ENCODE peak calls at places on chromosome 16, in ten cellular contexts. X, W, Y, B, N, C, I, O, D and P are unnamed samples.

GRCh38 chr16:50305441-50306061 is 39.2 kb downstream of the ADCY7 start:
- DNase-seq in X (no peak), W (no peak), Y (peak), B (peak), N (peak), C (no peak), I (no peak), O (no peak), D (no peak), P (peak)

GRCh38 chr16:20380782-20381181 is 23.8 kb downstream of the PDILT start:
- DNase-seq in X (no peak), W (no peak), Y (no peak), B (no peak), N (no peak), C (no peak), I (no peak), O (no peak), D (no peak), P (no peak)

GRCh38 chr16:56675685-56676210 is 6.1 kb downstream of the MT1H start:
- DNase-seq in X (no peak), W (no peak), Y (no peak), B (peak), N (no peak), C (no peak), I (no peak), O (peak), D (no peak), P (no peak)

GRCh38 chr16:706189-707061 is 824 bp upstream of the FBXL16 start:
- DNase-seq in X (no peak), W (no peak), Y (no peak), B (no peak), N (no peak), C (no peak), I (no peak), O (no peak), D (no peak), P (no peak)

GRCh38 chr16:70331588-70332358 is 14.9 kb upstream of the DDX19A start:
- DNase-seq in X (no peak), W (peak), Y (no peak), B (peak), N (peak), C (peak), I (no peak), O (no peak), D (no peak), P (peak)

GRCh38 chr16:48011888-48012658 is 143.7 kb downstream of the ABCC12 start:
- DNase-seq in X (no peak), W (no peak), Y (no peak), B (no peak), N (no peak), C (no peak), I (no peak), O (no peak), D (no peak), P (no peak)

GRCh38 chr16:67186550-67186950 is 2.8 kb upstream of the MATCAP1 start:
- DNase-seq in X (no peak), W (no peak), Y (no peak), B (no peak), N (no peak), C (no peak), I (no peak), O (no peak), D (no peak), P (no peak)

GRCh38 chr16:55330726-55331647 is 7.0 kb downstream of the IRX6 start:
- DNase-seq in X (no peak), W (no peak), Y (no peak), B (no peak), N (no peak), C (no peak), I (no peak), O (no peak), D (no peak), P (no peak)

GRCh38 chr16:23060458-23061320 is 88.6 kb downstream of the USP31 start:
- DNase-seq in X (peak), W (peak), Y (no peak), B (peak), N (peak), C (peak), I (peak), O (peak), D (peak), P (peak)

GRCh38 chr16:20849587-20850390 is 43.5 kb downstream of the REXO5 start:
- DNase-seq in X (peak), W (peak), Y (no peak), B (peak), N (peak), C (peak), I (peak), O (peak), D (peak), P (peak)

GRCh38 chr16:76035689-76036088 is 241.5 kb upstream of the CNTNAP4 start:
- DNase-seq in X (no peak), W (no peak), Y (no peak), B (no peak), N (no peak), C (no peak), I (no peak), O (no peak), D (no peak), P (no peak)

GRCh38 chr16:12971216-12971615 is 69.8 kb downstream of the SHISA9 start:
- DNase-seq in X (no peak), W (peak), Y (no peak), B (no peak), N (peak), C (no peak), I (peak), O (no peak), D (no peak), P (peak)

GRCh38 chr16:75733305-75734141 is 7.2 kb upstream of the CPHXL start:
- DNase-seq in X (no peak), W (peak), Y (no peak), B (no peak), N (peak), C (no peak), I (no peak), O (no peak), D (no peak), P (no peak)

GRCh38 chr16:89171216-89172170 is at the start of gene CDH15:
- DNase-seq in X (peak), W (peak), Y (peak), B (peak), N (peak), C (peak), I (peak), O (peak), D (peak), P (peak)

GRCh38 chr16:66007717-66008116 is 358.8 kb upstream of the CDH5 start:
- DNase-seq in X (no peak), W (no peak), Y (no peak), B (no peak), N (no peak), C (no peak), I (no peak), O (no peak), D (no peak), P (no peak)

GRCh38 chr16:4618645-4619418 is 4.1 kb upstream of the UBALD1 start:
- DNase-seq in X (no peak), W (no peak), Y (no peak), B (no peak), N (no peak), C (no peak), I (no peak), O (no peak), D (no peak), P (no peak)

GRCh38 chr16:87240211-87241134 is 76.7 kb downstream of the C16orf95 start:
- DNase-seq in X (no peak), W (no peak), Y (no peak), B (no peak), N (no peak), C (no peak), I (no peak), O (no peak), D (no peak), P (no peak)

GRCh38 chr16:23508589-23509440 is 1.5 kb downstream of the GGA2 start:
- DNase-seq in X (no peak), W (peak), Y (no peak), B (no peak), N (no peak), C (no peak), I (no peak), O (no peak), D (no peak), P (peak)

GRCh38 chr16:3612510-3613466 is 1.4 kb upstream of the SLX4 start:
- DNase-seq in X (no peak), W (peak), Y (no peak), B (no peak), N (no peak), C (no peak), I (no peak), O (no peak), D (no peak), P (no peak)

GRCh38 chr16:1345087-1345486 is 6.6 kb downstream of the TSR3 start:
- DNase-seq in X (no peak), W (peak), Y (no peak), B (no peak), N (no peak), C (no peak), I (no peak), O (no peak), D (no peak), P (no peak)

GRCh38 chr16:57576429-57576870 is 34.0 kb downstream of the ADGRG5 start:
- DNase-seq in X (peak), W (peak), Y (no peak), B (peak), N (peak), C (peak), I (peak), O (peak), D (peak), P (peak)

GRCh38 chr16:88978608-88979346 is 1.8 kb upstream of the CBFA2T3 start:
- DNase-seq in X (no peak), W (peak), Y (no peak), B (no peak), N (no peak), C (no peak), I (no peak), O (no peak), D (peak), P (no peak)

GRCh38 chr16:3949946-3950342 is 69.4 kb upstream of the CREBBP start:
- DNase-seq in X (no peak), W (no peak), Y (no peak), B (no peak), N (no peak), C (no peak), I (no peak), O (no peak), D (no peak), P (no peak)

GRCh38 chr16:19935696-19936095 is 51.0 kb upstream of the GPRC5B start:
- DNase-seq in X (no peak), W (no peak), Y (no peak), B (no peak), N (no peak), C (no peak), I (no peak), O (no peak), D (no peak), P (no peak)

GRCh38 chr16:81635336-81635947 is 143.6 kb upstream of the PLCG2 start:
- DNase-seq in X (no peak), W (no peak), Y (no peak), B (no peak), N (no peak), C (no peak), I (no peak), O (no peak), D (no peak), P (no peak)

GRCh38 chr16:57862698-57863433 is 60.6 kb upstream of the KIFC3 start:
- DNase-seq in X (no peak), W (no peak), Y (no peak), B (no peak), N (no peak), C (no peak), I (no peak), O (no peak), D (no peak), P (no peak)

GRCh38 chr16:58832496-58832895 is 98.4 kb upstream of the GOT2 start:
- DNase-seq in X (no peak), W (no peak), Y (no peak), B (no peak), N (no peak), C (no peak), I (no peak), O (no peak), D (no peak), P (no peak)

GRCh38 chr16:65122974-65123845 is 1.3 kb upstream of the CDH11 start:
- DNase-seq in X (no peak), W (no peak), Y (peak), B (no peak), N (peak), C (no peak), I (no peak), O (no peak), D (no peak), P (peak)

GRCh38 chr16:67055712-67056487 is 27.0 kb downstream of the CBFB start:
- DNase-seq in X (no peak), W (peak), Y (no peak), B (no peak), N (no peak), C (no peak), I (no peak), O (no peak), D (no peak), P (no peak)